ENCODE peak calls at places on chromosomes 11 and 22, in ten cellular contexts. B is activated CD4-positive, alpha-beta T cell treated with anti-CD3 and anti-CD28 coated beads for 4 hours; V is T-cell; C is stimulated activated CD8-positive, alpha-beta memory T cell treated with anti-CD3 and anti-CD28 coated beads, Interleukin-4, amount 100 ng/mL, for 4 hours; O is transverse colon; X is A172; J is AG09309; Z is LHCN-M2; R is naive thymus-derived CD8-positive, alpha-beta T cell; I is iPS-NIHi11. U is an unnamed sample.

GRCh38 chr11:114141863-114142590 is 82.5 kb downstream of the ZBTB16 start:
- DNase-seq in J (no peak), C (no peak), V (no peak), B (no peak), X (no peak), Z (no peak), R (no peak), I (no peak), O (no peak), U (no peak)

GRCh38 chr11:86955674-86956522 is 703 bp upstream of the FZD4 start:
- DNase-seq in X (peak), J (no peak), R (no peak), C (peak), B (no peak), V (no peak), Z (peak), O (peak), I (peak), U (peak)

GRCh38 chr11:110793556-110793955 is 81.3 kb upstream of the ARHGAP20 start:
- DNase-seq in Z (no peak), J (no peak), X (no peak), O (no peak), C (no peak), R (no peak), I (no peak), V (no peak), B (no peak), U (no peak)

GRCh38 chr11:2186669-2187266 is 15.2 kb upstream of the TH start:
- DNase-seq in Z (peak), X (peak), J (no peak), I (peak), O (peak), V (peak), R (peak), C (no peak), B (peak), U (peak)

GRCh38 chr11:6225896-6226295 is 8.5 kb downstream of the FHIP1B start:
- DNase-seq in X (no peak), Z (no peak), C (no peak), V (no peak), J (no peak), O (peak), I (no peak), B (no peak), R (no peak), U (peak)

GRCh38 chr22:26054846-26055245 is 114.4 kb upstream of the SEZ6L start:
- DNase-seq in O (no peak), R (no peak), Z (no peak), B (no peak), V (no peak), C (no peak), I (no peak), X (no peak), J (no peak), U (no peak)

GRCh38 chr11:60971520-60971919 is at the start of gene CD6:
- DNase-seq in R (peak), J (no peak), V (peak), C (peak), Z (no peak), X (no peak), O (peak), I (no peak), B (peak), U (no peak)

GRCh38 chr11:114846040-114846791 is 167.9 kb downstream of the NXPE2 start:
- DNase-seq in Z (no peak), R (no peak), O (no peak), V (no peak), J (no peak), B (no peak), X (no peak), C (no peak), I (no peak), U (peak)

GRCh38 chr11:120752668-120753067 is 241.1 kb downstream of the GRIK4 start:
- DNase-seq in B (no peak), R (no peak), C (no peak), J (no peak), O (no peak), V (no peak), I (no peak), X (no peak), Z (no peak), U (no peak)

GRCh38 chr11:69443138-69443967 is 38.1 kb upstream of the LINC01488 start:
- DNase-seq in J (peak), O (peak), X (peak), C (peak), B (peak), I (peak), R (peak), Z (peak), V (peak), U (peak)

GRCh38 chr11:58059011-58059358 is 28.2 kb downstream of the OR6Q1 start:
- DNase-seq in R (no peak), O (no peak), Z (peak), C (no peak), I (peak), J (peak), X (peak), B (no peak), V (no peak), U (no peak)

GRCh38 chr11:92667446-92668165 is 301.8 kb upstream of the MTNR1B start:
- DNase-seq in X (no peak), C (no peak), V (no peak), I (peak), J (no peak), O (no peak), Z (no peak), R (no peak), B (no peak), U (peak)

GRCh38 chr22:44539467-44540063 is 41.5 kb upstream of the RTL6 start:
- DNase-seq in C (no peak), V (no peak), R (no peak), B (no peak), Z (no peak), O (no peak), J (no peak), X (no peak), I (no peak), U (no peak)

GRCh38 chr11:66317322-66317765 is 500 bp upstream of the CD248 start:
- DNase-seq in V (peak), Z (no peak), X (no peak), I (no peak), R (peak), J (no peak), C (no peak), B (no peak), O (no peak), U (no peak)

GRCh38 chr22:44224166-44224565 is 43.4 kb downstream of the PARVG start:
- DNase-seq in J (no peak), Z (peak), R (no peak), V (no peak), O (no peak), X (no peak), I (no peak), B (no peak), C (no peak), U (no peak)

GRCh38 chr11:48043998-48044512 is 63.7 kb downstream of the PTPRJ start:
- DNase-seq in V (no peak), J (no peak), I (no peak), X (no peak), O (no peak), Z (no peak), C (no peak), R (no peak), B (no peak), U (no peak)

GRCh38 chr22:37165066-37165465 is 15.3 kb upstream of the IL2RB start:
- DNase-seq in C (no peak), J (no peak), Z (no peak), I (no peak), X (no peak), R (no peak), V (no peak), B (no peak), O (no peak), U (no peak)

GRCh38 chr11:3109921-3110706 is 52.9 kb upstream of the CARS1 start:
- DNase-seq in X (peak), Z (no peak), C (no peak), J (no peak), B (no peak), I (peak), R (peak), V (no peak), O (peak), U (no peak)

GRCh38 chr22:29342577-29343312 is 27.2 kb upstream of the RASL10A start:
- DNase-seq in R (no peak), J (no peak), C (no peak), O (no peak), V (no peak), B (no peak), Z (no peak), I (no peak), X (no peak), U (no peak)

GRCh38 chr22:44530569-44530968 is 32.5 kb upstream of the RTL6 start:
- DNase-seq in J (no peak), C (no peak), V (no peak), B (no peak), Z (no peak), I (no peak), O (no peak), R (no peak), X (no peak), U (no peak)

U was measured in pons.